ENCODE peak calls at places on chromosomes 3 and 15, in four cellular contexts. V is HepG2, M is K562, C is HCT116. Q is an unnamed sample.

GRCh38 chr15:45134682-45135604 is 5.1 kb downstream of the DUOX1 start:
- DNase-seq in V (no peak), M (no peak), C (no peak), Q (no peak)

GRCh38 chr15:69298697-69299441 is at the start of gene PAQR5:
- DNase-seq in M (peak), C (no peak), V (no peak), Q (no peak)

GRCh38 chr3:114383875-114384557 is 90.2 kb downstream of the TIGIT start:
- DNase-seq in V (peak), C (peak), M (peak), Q (peak)

GRCh38 chr3:196431193-196432136 is 762 bp downstream of the UBXN7 start:
- DNase-seq in M (peak), C (no peak), V (peak), Q (no peak)

GRCh38 chr15:38782156-38782555 is 217.5 kb upstream of the RASGRP1 start:
- DNase-seq in M (no peak), C (no peak), V (no peak), Q (no peak)

GRCh38 chr3:159941043-159941994 is 47.3 kb upstream of the IL12A start:
- DNase-seq in C (no peak), V (no peak), M (no peak), Q (no peak)

GRCh38 chr3:98763076-98763475 is at the start of gene ST3GAL6:
- DNase-seq in M (no peak), C (no peak), V (no peak), Q (no peak)

GRCh38 chr3:130894873-130895330 is 1.0 kb downstream of the ATP2C1 start:
- DNase-seq in C (no peak), M (no peak), V (no peak), Q (no peak)

GRCh38 chr3:125165189-125165947 is 47.2 kb downstream of the SLC12A8 start:
- DNase-seq in C (no peak), M (no peak), V (peak), Q (peak)

GRCh38 chr3:177721864-177722370 is 524.6 kb upstream of the TBL1XR1 start:
- DNase-seq in M (no peak), C (no peak), V (no peak), Q (no peak)

GRCh38 chr3:45473841-45474240 is 85.5 kb downstream of the LARS2 start:
- DNase-seq in C (no peak), M (no peak), V (no peak), Q (no peak)

GRCh38 chr3:42518800-42519567 is 16.5 kb downstream of the VIPR1 start:
- DNase-seq in C (no peak), M (peak), V (no peak), Q (no peak)

GRCh38 chr3:195522254-195523023 is 20.7 kb downstream of the PPP1R2 start:
- DNase-seq in M (peak), C (no peak), V (no peak), Q (no peak)

GRCh38 chr3:184540777-184541681 is 20.6 kb upstream of the EPHB3 start:
- DNase-seq in M (peak), C (peak), V (peak), Q (no peak)

GRCh38 chr15:38817427-38818155 is 253.0 kb upstream of the RASGRP1 start:
- DNase-seq in V (peak), C (peak), M (peak), Q (peak)

GRCh38 chr15:44038801-44039200 is 156.3 kb downstream of the FRMD5 start:
- DNase-seq in V (peak), C (no peak), M (no peak), Q (no peak)

GRCh38 chr3:53081318-53081717 is 35.4 kb upstream of the SFMBT1 start:
- DNase-seq in V (no peak), C (no peak), M (no peak), Q (no peak)

GRCh38 chr3:52633786-52634185 is 51.9 kb downstream of the PBRM1 start:
- DNase-seq in C (no peak), M (no peak), V (no peak), Q (no peak)

GRCh38 chr15:92693922-92694331 is 38.4 kb upstream of the FAM174B start:
- DNase-seq in M (peak), V (peak), C (peak), Q (no peak)

GRCh38 chr3:178680489-178680888 is 144.3 kb downstream of the KCNMB2 start:
- DNase-seq in C (no peak), M (no peak), V (no peak), Q (no peak)

GRCh38 chr3:109152326-109152725 is 15.8 kb downstream of the C3orf85 start:
- DNase-seq in V (no peak), M (no peak), C (no peak), Q (no peak)

GRCh38 chr3:149527531-149528343 is 53.2 kb downstream of the TM4SF4 start:
- DNase-seq in V (no peak), C (no peak), M (no peak), Q (no peak)

GRCh38 chr3:184155644-184156521 is 706 bp downstream of the DVL3 start:
- DNase-seq in V (peak), C (no peak), M (peak), Q (no peak)

GRCh38 chr15:73318463-73319351 is 50.1 kb downstream of the HCN4 start:
- DNase-seq in C (no peak), M (peak), V (no peak), Q (no peak)

GRCh38 chr3:160885791-160886286 is 129.8 kb downstream of the PPM1L start:
- DNase-seq in M (peak), V (peak), C (no peak), Q (no peak)

GRCh38 chr3:195757827-195758226 is 37.0 kb downstream of the MUC20 start:
- DNase-seq in V (no peak), C (no peak), M (no peak), Q (no peak)

GRCh38 chr3:134933997-134934396 is 138.9 kb downstream of the EPHB1 start:
- DNase-seq in M (no peak), V (no peak), C (no peak), Q (no peak)
- TF ChIP-seq REST in M (no peak), V (no peak), C (no peak), Q (no peak)

GRCh38 chr3:172396400-172396799 is 51.9 kb downstream of the GHSR start:
- DNase-seq in C (no peak), M (no peak), V (no peak), Q (no peak)
- TF ChIP-seq TCF7L2 in C (no peak), M (no peak), V (no peak), Q (no peak)

GRCh38 chr3:4994823-4995499 is 15.7 kb downstream of the BHLHE40 start:
- DNase-seq in M (peak), C (peak), V (peak), Q (no peak)

GRCh38 chr3:4995500-4996053 is 16.3 kb downstream of the BHLHE40 start:
- DNase-seq in V (no peak), M (no peak), C (peak), Q (no peak)

GRCh38 chr3:4996223-4996765 is 17.1 kb downstream of the BHLHE40 start:
- DNase-seq in C (no peak), M (no peak), V (no peak), Q (no peak)

GRCh38 chr3:4993276-4994143 is 14.3 kb downstream of the BHLHE40 start:
- DNase-seq in C (no peak), M (no peak), V (no peak), Q (no peak)

GRCh38 chr3:4994144-4994730 is 15.0 kb downstream of the BHLHE40 start:
- DNase-seq in C (peak), M (no peak), V (no peak), Q (no peak)
- TF ChIP-seq REST in C (no peak), M (no peak), V (no peak), Q (no peak)

GRCh38 chr15:100292010-100292409 is 49.8 kb downstream of the ADAMTS17 start:
- DNase-seq in V (no peak), C (no peak), M (no peak), Q (no peak)

GRCh38 chr15:100295939-100296338 is 45.8 kb downstream of the ADAMTS17 start:
- DNase-seq in C (no peak), V (no peak), M (no peak), Q (no peak)

GRCh38 chr15:100285641-100286295 is 56.0 kb downstream of the ADAMTS17 start:
- DNase-seq in M (no peak), V (no peak), C (no peak), Q (no peak)

DNA sequence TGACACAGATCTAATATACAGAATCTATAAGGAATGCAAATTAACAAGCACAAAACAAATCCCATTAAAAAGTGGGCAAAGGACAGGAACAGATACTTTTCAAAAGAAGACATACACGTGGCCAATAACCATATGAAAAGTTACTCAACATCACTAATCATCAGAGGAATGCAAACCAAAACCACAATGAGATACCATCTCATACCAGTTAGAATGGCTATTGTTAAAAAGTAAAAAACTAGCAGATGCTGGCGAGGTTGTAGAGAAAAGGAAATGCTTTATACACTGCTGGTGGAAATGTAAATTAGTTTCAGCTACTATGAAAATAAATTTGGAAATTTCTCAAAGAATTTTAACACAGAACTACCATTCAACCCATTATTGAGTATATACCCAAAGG is 50.7 kb downstream of the ADAMTS17 start:
- DNase-seq in M (no peak), V (no peak), C (no peak), Q (no peak)
- TF ChIP-seq TCF7L2 in M (no peak), V (no peak), C (no peak), Q (no peak)

GRCh38 chr15:42344763-42345162 is 14.5 kb upstream of the CAPN3 start:
- DNase-seq in V (no peak), M (no peak), C (no peak), Q (no peak)
- TF ChIP-seq REST in V (no peak), M (no peak), C (no peak), Q (no peak)

DNA sequence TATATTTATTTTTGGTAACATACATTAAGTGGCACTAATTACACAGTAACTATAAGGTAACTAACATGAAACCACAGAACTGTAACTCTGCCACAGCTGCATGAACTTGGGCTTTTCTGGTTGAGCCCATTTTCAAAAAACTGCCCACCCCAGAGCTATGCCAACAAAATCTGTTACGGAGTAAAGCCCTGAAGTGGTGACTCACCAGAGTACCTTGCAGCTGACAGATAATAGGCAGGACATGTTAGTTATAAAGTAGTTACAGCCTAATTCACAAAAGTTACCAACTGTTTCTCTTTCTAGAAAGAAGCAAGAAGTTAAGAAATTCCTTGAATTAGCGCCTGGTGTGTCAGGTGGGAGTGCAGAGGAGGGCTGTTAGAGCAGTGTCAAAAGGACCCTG is 1.5 kb upstream of the GPX1 start:
- DNase-seq in C (no peak), M (no peak), V (no peak), Q (no peak)
- TF ChIP-seq TCF7L2 in C (no peak), M (no peak), V (no peak), Q (no peak)

GRCh38 chr15:99267957-99268356 is 16.7 kb downstream of the LRRC28 start:
- DNase-seq in C (no peak), M (no peak), V (no peak), Q (no peak)

GRCh38 chr15:99265541-99266070 is 14.3 kb downstream of the LRRC28 start:
- DNase-seq in V (no peak), M (no peak), C (no peak), Q (no peak)

GRCh38 chr15:99268431-99268830 is 17.1 kb downstream of the LRRC28 start:
- DNase-seq in C (no peak), V (peak), M (no peak), Q (no peak)

GRCh38 chr15:99264125-99264524 is 12.8 kb downstream of the LRRC28 start:
- DNase-seq in V (no peak), M (no peak), C (no peak), Q (no peak)
- TF ChIP-seq REST in V (no peak), M (no peak), C (no peak), Q (no peak)

GRCh38 chr3:78912687-78913086 is 855.1 kb downstream of the ROBO1 start:
- DNase-seq in V (no peak), M (no peak), C (no peak), Q (no peak)

GRCh38 chr3:78913711-78914110 is 854.1 kb downstream of the ROBO1 start:
- DNase-seq in C (no peak), V (no peak), M (no peak), Q (no peak)

GRCh38 chr3:78918361-78919020 is 849.3 kb downstream of the ROBO1 start:
- DNase-seq in M (no peak), V (no peak), C (no peak), Q (no peak)

GRCh38 chr3:78919021-78919755 is 848.6 kb downstream of the ROBO1 start:
- DNase-seq in V (peak), M (no peak), C (no peak), Q (no peak)

DNA sequence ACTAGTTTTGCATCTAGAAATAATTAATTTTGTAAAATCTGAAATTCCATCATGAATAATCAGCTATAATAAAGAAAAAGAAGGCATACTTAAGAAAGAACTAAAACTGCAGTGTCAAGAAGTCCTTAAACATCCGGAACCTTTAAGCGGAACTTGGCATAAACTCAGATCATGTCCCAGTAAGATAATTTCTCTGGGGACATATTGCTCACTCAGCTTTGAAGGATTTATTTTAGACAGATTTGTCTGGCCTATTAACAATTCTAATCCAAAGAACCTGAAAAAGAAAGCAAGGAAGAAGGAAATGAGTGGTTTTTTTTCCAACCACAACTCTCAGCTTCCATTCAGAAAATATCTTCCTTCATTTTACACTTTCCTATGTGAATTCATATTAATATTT is 850.3 kb downstream of the ROBO1 start:
- DNase-seq in V (no peak), C (no peak), M (no peak), Q (no peak)
- TF ChIP-seq TCF7L2 in V (no peak), C (no peak), M (no peak), Q (no peak)

GRCh38 chr15:78006567-78007205 is 70.8 kb downstream of the TBC1D2B start:
- DNase-seq in M (no peak), V (no peak), C (no peak), Q (no peak)

GRCh38 chr15:78003539-78004008 is 73.9 kb downstream of the TBC1D2B start:
- DNase-seq in M (no peak), C (no peak), V (no peak), Q (no peak)

GRCh38 chr15:78004919-78005634 is 72.4 kb downstream of the TBC1D2B start:
- DNase-seq in C (no peak), V (no peak), M (no peak), Q (no peak)

GRCh38 chr15:78002996-78003395 is 74.5 kb downstream of the TBC1D2B start:
- DNase-seq in M (no peak), C (no peak), V (no peak), Q (no peak)

DNA sequence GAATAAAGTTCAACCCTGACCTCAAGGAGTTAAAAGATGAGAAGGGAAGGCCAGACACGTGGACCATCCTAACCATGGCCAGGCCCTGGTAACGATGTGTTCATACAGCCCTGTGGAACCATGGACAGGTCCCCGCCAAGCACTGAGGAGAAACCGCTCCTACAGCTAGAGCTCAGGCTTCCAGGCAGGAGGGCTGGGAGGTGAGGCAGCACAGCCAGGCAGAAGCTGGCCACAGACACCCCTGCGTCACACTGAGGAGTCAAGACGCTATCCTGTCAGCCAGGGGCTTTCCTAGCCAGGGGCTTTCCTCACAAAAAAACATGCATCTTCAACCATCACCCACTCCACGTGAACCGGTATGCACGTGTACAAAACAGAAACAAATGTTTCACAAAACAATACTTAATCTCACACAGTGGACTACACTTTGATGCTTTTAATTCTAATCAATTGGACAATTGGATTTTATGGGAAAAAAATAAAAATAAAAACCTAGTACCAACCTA is 73.2 kb downstream of the TBC1D2B start:
- DNase-seq in V (no peak), M (no peak), C (no peak), Q (no peak)
- TF ChIP-seq REST in V (no peak), M (no peak), C (no peak), Q (peak)

GRCh38 chr3:20648294-20648693 is 462.3 kb upstream of the SGO1 start:
- DNase-seq in M (no peak), C (no peak), V (no peak), Q (no peak)

GRCh38 chr3:20648921-20649381 is 462.9 kb upstream of the SGO1 start:
- DNase-seq in C (no peak), V (no peak), M (no peak), Q (no peak)

GRCh38 chr3:20646425-20646824 is 460.4 kb upstream of the SGO1 start:
- DNase-seq in C (no peak), V (no peak), M (no peak), Q (no peak)

DNA sequence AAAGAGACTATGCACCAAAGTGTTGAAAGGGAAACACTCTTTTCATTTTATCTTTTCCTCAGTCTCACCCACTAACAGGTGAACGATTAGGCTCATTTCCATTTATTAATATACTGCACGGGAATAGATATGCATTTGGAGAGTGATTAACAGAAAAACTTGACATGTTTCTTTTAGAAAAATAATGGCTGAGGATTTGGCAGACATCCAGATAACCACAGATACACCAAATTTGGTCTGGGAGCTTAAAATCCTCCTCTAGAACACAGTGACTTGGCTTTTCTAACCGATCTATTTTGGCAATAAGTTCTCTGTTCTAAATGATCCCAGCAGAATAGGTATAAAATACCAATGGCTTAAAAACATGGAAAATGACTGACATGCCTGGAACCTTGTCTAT is 459.3 kb upstream of the SGO1 start:
- DNase-seq in V (no peak), M (no peak), C (no peak), Q (no peak)
- TF ChIP-seq TCF7L2 in V (no peak), M (no peak), C (no peak), Q (no peak)

Q was measured in Panc1.